ENCODE peak calls at places on chromosomes 3 and 15, in seven cellular contexts. D, H, T, N, K, S and Q are unnamed samples.

GRCh38 chr15:58684036-58684700 is 65.3 kb downstream of the ADAM10 start:
- DNase-seq in D (no peak), H (no peak), T (no peak), N (no peak), K (no peak), S (no peak), Q (no peak)

GRCh38 chr3:10335190-10335738 is 14.4 kb upstream of the SEC13 start:
- DNase-seq in D (no peak), H (no peak), T (no peak), N (no peak), K (no peak), S (no peak), Q (no peak)

GRCh38 chr3:133649486-133650068 is 12.2 kb downstream of the TOPBP1 start:
- DNase-seq in D (no peak), H (no peak), T (no peak), N (no peak), K (no peak), S (no peak), Q (no peak)

GRCh38 chr3:29427266-29428103 is 146.6 kb downstream of the RBMS3 start:
- DNase-seq in D (peak; percentile 53), H (no peak), T (no peak), N (no peak), K (no peak), S (no peak), Q (no peak)

GRCh38 chr3:40310690-40311089 is 1.2 kb downstream of the EIF1B start:
- DNase-seq in D (no peak), H (no peak), T (no peak), N (no peak), K (no peak), S (peak; percentile 39), Q (no peak)

GRCh38 chr15:39788108-39788507 is 5.5 kb upstream of the FSIP1 start:
- DNase-seq in D (no peak), H (no peak), T (no peak), N (no peak), K (no peak), S (peak; percentile 41), Q (no peak)

GRCh38 chr15:68696532-68697363 is 118.0 kb downstream of the CORO2B start:
- DNase-seq in D (no peak), H (no peak), T (no peak), N (no peak), K (no peak), S (no peak), Q (no peak)

GRCh38 chr3:13886593-13887129 is 6.8 kb upstream of the WNT7A start:
- DNase-seq in D (no peak), H (no peak), T (no peak), N (no peak), K (no peak), S (no peak), Q (no peak)

GRCh38 chr3:69444980-69445379 is 59.1 kb upstream of the FRMD4B start:
- DNase-seq in D (no peak), H (peak; percentile 39), T (no peak), N (no peak), K (no peak), S (no peak), Q (no peak)

GRCh38 chr3:32373844-32374243 is 17.8 kb upstream of the CMTM7 start:
- DNase-seq in D (no peak), H (no peak), T (no peak), N (no peak), K (no peak), S (no peak), Q (no peak)

GRCh38 chr3:161443921-161444457 is 52.6 kb upstream of the OTOL1 start:
- DNase-seq in D (no peak), H (no peak), T (no peak), N (no peak), K (no peak), S (no peak), Q (no peak)

GRCh38 chr15:52733078-52733477 is 53.9 kb upstream of the ATOSA start:
- DNase-seq in D (no peak), H (no peak), T (no peak), N (no peak), K (no peak), S (no peak), Q (no peak)

GRCh38 chr3:142794510-142794909 is 70.7 kb downstream of the TRPC1 start:
- DNase-seq in D (no peak), H (no peak), T (no peak), N (no peak), K (no peak), S (no peak), Q (no peak)

GRCh38 chr15:58839485-58839884 is 68.4 kb downstream of the MINDY2 start:
- DNase-seq in D (no peak), H (peak; percentile 7), T (no peak), N (no peak), K (no peak), S (no peak), Q (no peak)

GRCh38 chr3:54283470-54283869 is 161.1 kb downstream of the CACNA2D3 start:
- DNase-seq in D (no peak), H (no peak), T (no peak), N (no peak), K (no peak), S (no peak), Q (no peak)

GRCh38 chr15:31758126-31758525 is 272.2 kb upstream of the CHRNA7 start:
- DNase-seq in D (peak; percentile 35), H (peak; percentile 24), T (no peak), N (no peak), K (no peak), S (no peak), Q (no peak)

GRCh38 chr3:149934524-149934923 is 36.2 kb downstream of the PFN2 start:
- DNase-seq in D (no peak), H (no peak), T (no peak), N (no peak), K (no peak), S (peak; percentile 48), Q (no peak)

GRCh38 chr3:192326656-192327055 is 400.7 kb downstream of the FGF12 start:
- DNase-seq in D (no peak), H (no peak), T (no peak), N (no peak), K (no peak), S (no peak), Q (no peak)